ENCODE peak calls at places on chromosome 3, in seven cellular contexts. One of them, this sample, is unnamed.

GRCh38 chr3:159263750-159264561 is 462.1 kb downstream of the MFSD1 start:
- DNase-seq in fibroblast of pulmonary artery: peak
- DNase-seq in aorta: no peak
- DNase-seq in fibroblast of the aortic adventitia: peak
- DNase-seq in A549: peak
- DNase-seq in neural progenitor cell: peak
- DNase-seq in thoracic aorta: no peak
- DNase-seq in this sample: peak

GRCh38 chr3:58464875-58465274 is 27.0 kb upstream of the KCTD6 start:
- DNase-seq in fibroblast of the aortic adventitia: no peak
- DNase-seq in aorta: no peak
- DNase-seq in neural progenitor cell: no peak
- DNase-seq in thoracic aorta: no peak
- DNase-seq in A549: no peak
- DNase-seq in fibroblast of pulmonary artery: no peak
- DNase-seq in this sample: no peak

GRCh38 chr3:158272071-158272470 is 162.2 kb downstream of the RSRC1 start:
- DNase-seq in thoracic aorta: no peak
- DNase-seq in A549: no peak
- DNase-seq in fibroblast of pulmonary artery: no peak
- DNase-seq in aorta: no peak
- DNase-seq in neural progenitor cell: peak
- DNase-seq in fibroblast of the aortic adventitia: no peak
- DNase-seq in this sample: no peak

GRCh38 chr3:16801698-16802097 is 83.1 kb upstream of the PLCL2 start:
- DNase-seq in fibroblast of the aortic adventitia: no peak
- DNase-seq in thoracic aorta: no peak
- DNase-seq in fibroblast of pulmonary artery: peak
- DNase-seq in A549: no peak
- DNase-seq in aorta: no peak
- DNase-seq in neural progenitor cell: no peak
- DNase-seq in this sample: no peak

GRCh38 chr3:46981932-46982471 is 2.5 kb downstream of the NBEAL2 start:
- DNase-seq in thoracic aorta: no peak
- DNase-seq in neural progenitor cell: no peak
- DNase-seq in fibroblast of pulmonary artery: no peak
- DNase-seq in aorta: no peak
- DNase-seq in fibroblast of the aortic adventitia: no peak
- DNase-seq in A549: no peak
- DNase-seq in this sample: no peak

GRCh38 chr3:46676601-46677071 is 16.8 kb downstream of the ALS2CL start:
- DNase-seq in neural progenitor cell: no peak
- DNase-seq in aorta: peak
- DNase-seq in fibroblast of the aortic adventitia: no peak
- DNase-seq in thoracic aorta: no peak
- DNase-seq in A549: no peak
- DNase-seq in fibroblast of pulmonary artery: no peak
- DNase-seq in this sample: no peak

GRCh38 chr3:109355625-109356441 is 18.5 kb upstream of the DPPA4 start:
- DNase-seq in thoracic aorta: no peak
- DNase-seq in fibroblast of the aortic adventitia: no peak
- DNase-seq in aorta: no peak
- DNase-seq in fibroblast of pulmonary artery: no peak
- DNase-seq in A549: no peak
- DNase-seq in neural progenitor cell: peak
- DNase-seq in this sample: no peak

GRCh38 chr3:13657660-13658435 is 108.9 kb downstream of the FBLN2 start:
- DNase-seq in A549: peak
- DNase-seq in neural progenitor cell: peak
- DNase-seq in fibroblast of the aortic adventitia: no peak
- DNase-seq in aorta: peak
- DNase-seq in fibroblast of pulmonary artery: peak
- DNase-seq in thoracic aorta: no peak
- DNase-seq in this sample: no peak

GRCh38 chr3:149542375-149543312 is 68.1 kb downstream of the TM4SF4 start:
- DNase-seq in fibroblast of the aortic adventitia: peak
- DNase-seq in aorta: no peak
- DNase-seq in A549: peak
- DNase-seq in neural progenitor cell: no peak
- DNase-seq in fibroblast of pulmonary artery: no peak
- DNase-seq in thoracic aorta: no peak
- DNase-seq in this sample: no peak

GRCh38 chr3:129402616-129403015 is 25.8 kb downstream of the EFCAB12 start:
- DNase-seq in fibroblast of pulmonary artery: no peak
- DNase-seq in neural progenitor cell: no peak
- DNase-seq in thoracic aorta: no peak
- DNase-seq in aorta: no peak
- DNase-seq in fibroblast of the aortic adventitia: no peak
- DNase-seq in A549: no peak
- DNase-seq in this sample: no peak

GRCh38 chr3:99747915-99748314 is 69.7 kb upstream of the CMSS1 start:
- DNase-seq in fibroblast of the aortic adventitia: peak
- DNase-seq in thoracic aorta: no peak
- DNase-seq in fibroblast of pulmonary artery: peak
- DNase-seq in neural progenitor cell: peak
- DNase-seq in aorta: no peak
- DNase-seq in A549: peak
- DNase-seq in this sample: peak

GRCh38 chr3:56851966-56852884 is 50.5 kb upstream of the ARHGEF3 start:
- DNase-seq in fibroblast of pulmonary artery: peak
- DNase-seq in neural progenitor cell: no peak
- DNase-seq in aorta: no peak
- DNase-seq in fibroblast of the aortic adventitia: peak
- DNase-seq in A549: no peak
- DNase-seq in thoracic aorta: no peak
- DNase-seq in this sample: no peak

GRCh38 chr3:158403013-158403412 is 168.0 kb upstream of the MLF1 start:
- DNase-seq in A549: no peak
- DNase-seq in aorta: no peak
- DNase-seq in fibroblast of the aortic adventitia: no peak
- DNase-seq in fibroblast of pulmonary artery: no peak
- DNase-seq in thoracic aorta: no peak
- DNase-seq in neural progenitor cell: no peak
- DNase-seq in this sample: no peak

GRCh38 chr3:190175490-190175889 is 54.8 kb upstream of the P3H2 start:
- DNase-seq in neural progenitor cell: peak
- DNase-seq in aorta: no peak
- DNase-seq in fibroblast of pulmonary artery: peak
- DNase-seq in thoracic aorta: no peak
- DNase-seq in A549: no peak
- DNase-seq in fibroblast of the aortic adventitia: peak
- DNase-seq in this sample: no peak

GRCh38 chr3:190178779-190179178 is 58.1 kb upstream of the P3H2 start:
- DNase-seq in A549: no peak
- DNase-seq in neural progenitor cell: no peak
- DNase-seq in fibroblast of the aortic adventitia: no peak
- DNase-seq in fibroblast of pulmonary artery: no peak
- DNase-seq in thoracic aorta: no peak
- DNase-seq in aorta: no peak
- DNase-seq in this sample: no peak

GRCh38 chr3:190173426-190173825 is 52.7 kb upstream of the P3H2 start:
- DNase-seq in A549: no peak
- DNase-seq in neural progenitor cell: no peak
- DNase-seq in fibroblast of pulmonary artery: no peak
- DNase-seq in aorta: no peak
- DNase-seq in thoracic aorta: no peak
- DNase-seq in fibroblast of the aortic adventitia: peak
- DNase-seq in this sample: no peak

GRCh38 chr3:190172751-190173150 is 52.1 kb upstream of the P3H2 start:
- DNase-seq in aorta: no peak
- DNase-seq in neural progenitor cell: no peak
- DNase-seq in thoracic aorta: no peak
- DNase-seq in fibroblast of the aortic adventitia: peak
- DNase-seq in fibroblast of pulmonary artery: no peak
- DNase-seq in A549: no peak
- DNase-seq in this sample: no peak

DNA sequence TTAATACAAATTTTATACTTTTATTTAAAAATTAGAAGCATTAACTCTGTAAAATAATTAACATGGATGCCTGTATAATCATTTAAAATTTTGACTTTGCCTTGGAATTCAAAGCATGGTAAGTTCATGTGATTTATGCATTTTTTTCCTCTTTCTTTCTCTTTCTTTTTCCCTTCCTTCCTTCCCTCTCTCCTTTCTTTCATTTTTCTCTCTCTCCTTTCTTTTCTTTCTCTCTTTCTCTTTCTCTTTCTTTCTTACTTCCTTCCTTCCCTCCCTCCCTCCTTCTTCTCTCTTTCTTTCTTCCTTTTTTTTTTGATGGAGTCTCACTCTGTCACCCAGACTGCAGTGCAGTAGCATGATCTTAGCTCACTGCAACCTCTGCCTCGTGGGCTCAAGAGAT is 53.8 kb upstream of the P3H2 start:
- DNase-seq in thoracic aorta: no peak
- DNase-seq in fibroblast of the aortic adventitia: no peak
- DNase-seq in neural progenitor cell: no peak
- DNase-seq in A549: no peak
- DNase-seq in fibroblast of pulmonary artery: no peak
- DNase-seq in aorta: no peak
- DNase-seq in this sample: no peak
- H3K4me3 ChIP-seq in thoracic aorta: no peak
- H3K4me3 ChIP-seq in fibroblast of the aortic adventitia: no peak
- H3K4me3 ChIP-seq in neural progenitor cell: no peak
- H3K4me3 ChIP-seq in A549: no peak
- H3K4me3 ChIP-seq in fibroblast of pulmonary artery: no peak
- H3K4me3 ChIP-seq in aorta: no peak
- H3K4me3 ChIP-seq in this sample: no peak

DNA sequence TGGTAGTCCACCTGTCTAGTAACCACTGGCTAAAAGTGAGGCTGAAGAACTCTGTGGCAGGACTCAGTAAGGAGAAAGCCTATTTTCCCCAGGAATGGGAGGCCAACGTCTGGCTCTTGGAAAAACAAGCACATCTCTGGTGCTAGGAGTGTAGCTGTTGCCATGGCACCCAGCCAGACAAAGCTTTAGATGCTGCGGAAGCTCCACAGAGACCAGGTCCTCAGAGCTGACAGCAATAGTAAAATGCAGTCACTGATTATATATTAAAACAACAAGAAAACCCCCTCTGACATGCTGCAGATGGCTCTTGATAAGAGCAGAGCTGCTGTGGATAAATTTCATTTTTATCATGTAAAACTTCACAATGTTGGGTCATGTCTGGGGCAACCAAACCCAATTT is 124.9 kb upstream of the STRIT1 start:
- DNase-seq in thoracic aorta: no peak
- DNase-seq in A549: no peak
- DNase-seq in neural progenitor cell: peak
- DNase-seq in aorta: no peak
- DNase-seq in fibroblast of pulmonary artery: peak
- DNase-seq in fibroblast of the aortic adventitia: peak
- DNase-seq in this sample: no peak
- H3K4me3 ChIP-seq in thoracic aorta: no peak
- H3K4me3 ChIP-seq in A549: no peak
- H3K4me3 ChIP-seq in neural progenitor cell: no peak
- H3K4me3 ChIP-seq in aorta: no peak
- H3K4me3 ChIP-seq in fibroblast of pulmonary artery: no peak
- H3K4me3 ChIP-seq in fibroblast of the aortic adventitia: no peak
- H3K4me3 ChIP-seq in this sample: no peak

DNA sequence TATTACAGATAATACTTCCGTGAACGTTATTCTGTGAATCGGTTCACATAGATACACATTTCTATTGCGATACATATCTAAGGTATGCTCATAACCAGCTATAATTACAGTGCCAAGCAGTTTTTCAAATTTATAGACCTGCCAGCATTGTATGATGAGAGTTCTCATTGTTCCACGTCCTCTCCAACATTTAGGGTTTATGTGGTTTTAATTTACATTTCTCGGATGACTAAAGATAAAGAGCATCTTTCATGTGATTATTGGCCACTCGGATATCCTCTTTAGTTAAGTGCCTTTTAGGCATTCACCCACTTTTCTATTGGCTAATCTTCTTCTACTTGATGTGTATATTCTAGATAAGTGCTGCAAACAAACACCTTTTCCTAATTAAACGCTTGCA is 134.7 kb upstream of the CCDC54 start:
- DNase-seq in aorta: no peak
- DNase-seq in neural progenitor cell: no peak
- DNase-seq in fibroblast of pulmonary artery: no peak
- DNase-seq in A549: no peak
- DNase-seq in thoracic aorta: no peak
- DNase-seq in fibroblast of the aortic adventitia: no peak
- DNase-seq in this sample: no peak
- H3K4me3 ChIP-seq in aorta: peak
- H3K4me3 ChIP-seq in neural progenitor cell: no peak
- H3K4me3 ChIP-seq in fibroblast of pulmonary artery: peak
- H3K4me3 ChIP-seq in A549: no peak
- H3K4me3 ChIP-seq in thoracic aorta: peak
- H3K4me3 ChIP-seq in fibroblast of the aortic adventitia: peak
- H3K4me3 ChIP-seq in this sample: peak

DNA sequence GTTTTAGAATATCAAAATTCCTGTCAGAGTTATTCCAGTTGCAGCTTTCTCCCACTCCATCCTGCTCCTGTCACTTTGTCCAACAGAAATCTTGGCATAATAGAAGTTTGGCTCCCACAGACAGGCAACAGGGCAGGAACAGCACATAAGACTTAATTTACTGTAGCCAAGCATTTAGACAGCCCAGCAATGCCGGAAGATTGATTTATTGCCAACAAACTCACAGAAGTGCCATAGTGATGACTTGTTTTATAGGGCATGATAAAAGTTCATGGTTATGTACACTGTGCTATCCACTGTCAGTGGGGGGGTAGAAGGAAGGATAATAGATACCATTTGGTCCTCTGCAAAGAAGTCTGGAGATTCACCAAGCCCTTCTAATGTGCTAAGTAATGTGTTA is 98.3 kb upstream of the CBLB start:
- DNase-seq in thoracic aorta: no peak
- DNase-seq in fibroblast of the aortic adventitia: peak
- DNase-seq in A549: peak
- DNase-seq in aorta: no peak
- DNase-seq in fibroblast of pulmonary artery: peak
- DNase-seq in neural progenitor cell: no peak
- DNase-seq in this sample: peak
- H3K4me3 ChIP-seq in thoracic aorta: peak
- H3K4me3 ChIP-seq in fibroblast of the aortic adventitia: no peak
- H3K4me3 ChIP-seq in A549: no peak
- H3K4me3 ChIP-seq in aorta: no peak
- H3K4me3 ChIP-seq in fibroblast of pulmonary artery: no peak
- H3K4me3 ChIP-seq in neural progenitor cell: no peak
- H3K4me3 ChIP-seq in this sample: no peak

This sample was measured in MG63.